ENCODE peak calls at places on chromosomes 3 and 15, in eight cellular contexts. One of them, this sample, is unnamed.
A peak's percentile ranks its signal among the peaks of the same experiment; 100 is the strongest.

GRCh38 chr3:29335438-29335837 is 54.6 kb downstream of the RBMS3 start:
- DNase-seq in GM23248: peak; percentile 100
- DNase-seq in K562: no peak
- DNase-seq in AG09309: peak; percentile 96
- DNase-seq in HL-60: no peak
- DNase-seq in AG10803: peak; percentile 99
- DNase-seq in sigmoid colon: peak; percentile 92
- DNase-seq in HFF-Myc: peak; percentile 98
- DNase-seq in this sample: peak; percentile 94

GRCh38 chr3:69999191-70000027 is at the start of gene SAMMSON:
- DNase-seq in HL-60: no peak
- DNase-seq in K562: peak; percentile 85
- DNase-seq in AG10803: peak; percentile 4
- DNase-seq in HFF-Myc: no peak
- DNase-seq in sigmoid colon: no peak
- DNase-seq in GM23248: peak; percentile 14
- DNase-seq in AG09309: peak; percentile 17
- DNase-seq in this sample: peak; percentile 20

GRCh38 chr3:184539801-184540440 is 21.7 kb upstream of the EPHB3 start:
- DNase-seq in sigmoid colon: peak; percentile 28
- DNase-seq in K562: no peak
- DNase-seq in GM23248: no peak
- DNase-seq in HFF-Myc: no peak
- DNase-seq in AG09309: no peak
- DNase-seq in AG10803: no peak
- DNase-seq in HL-60: no peak
- DNase-seq in this sample: no peak

GRCh38 chr15:100940785-100941379 is 21.7 kb downstream of the LRRK1 start:
- DNase-seq in HFF-Myc: no peak
- DNase-seq in sigmoid colon: no peak
- DNase-seq in AG10803: no peak
- DNase-seq in K562: no peak
- DNase-seq in AG09309: no peak
- DNase-seq in GM23248: no peak
- DNase-seq in HL-60: peak; percentile 70
- DNase-seq in this sample: no peak

GRCh38 chr3:46612324-46612723 is at the start of gene FAM240A:
- DNase-seq in AG10803: peak; percentile 77
- DNase-seq in HL-60: no peak
- DNase-seq in HFF-Myc: no peak
- DNase-seq in K562: no peak
- DNase-seq in sigmoid colon: no peak
- DNase-seq in AG09309: no peak
- DNase-seq in GM23248: peak; percentile 62
- DNase-seq in this sample: no peak

GRCh38 chr3:39401983-39402382 is 4.5 kb upstream of the RPSA start:
- DNase-seq in HFF-Myc: no peak
- DNase-seq in GM23248: no peak
- DNase-seq in HL-60: no peak
- DNase-seq in AG10803: no peak
- DNase-seq in sigmoid colon: no peak
- DNase-seq in K562: no peak
- DNase-seq in AG09309: no peak
- DNase-seq in this sample: no peak

GRCh38 chr3:32195995-32196540 is 42.4 kb upstream of the CMTM8 start:
- DNase-seq in AG10803: no peak
- DNase-seq in HL-60: no peak
- DNase-seq in sigmoid colon: no peak
- DNase-seq in AG09309: no peak
- DNase-seq in HFF-Myc: no peak
- DNase-seq in GM23248: no peak
- DNase-seq in K562: no peak
- DNase-seq in this sample: no peak

GRCh38 chr3:39469945-39470344 is 2.5 kb downstream of the MOBP start:
- DNase-seq in K562: no peak
- DNase-seq in AG10803: no peak
- DNase-seq in HL-60: no peak
- DNase-seq in AG09309: no peak
- DNase-seq in GM23248: no peak
- DNase-seq in HFF-Myc: no peak
- DNase-seq in sigmoid colon: no peak
- DNase-seq in this sample: no peak

GRCh38 chr3:129461461-129462146 is 21.6 kb downstream of the IFT122 start:
- DNase-seq in GM23248: peak; percentile 61
- DNase-seq in AG09309: no peak
- DNase-seq in AG10803: peak; percentile 19
- DNase-seq in HL-60: no peak
- DNase-seq in K562: peak; percentile 86
- DNase-seq in HFF-Myc: no peak
- DNase-seq in sigmoid colon: no peak
- DNase-seq in this sample: no peak

GRCh38 chr15:65752151-65752700 is 39.9 kb downstream of the DENND4A start:
- DNase-seq in HFF-Myc: no peak
- DNase-seq in HL-60: no peak
- DNase-seq in sigmoid colon: no peak
- DNase-seq in AG10803: no peak
- DNase-seq in K562: no peak
- DNase-seq in GM23248: peak; percentile 18
- DNase-seq in AG09309: no peak
- DNase-seq in this sample: no peak

GRCh38 chr3:77370413-77370812 is 330.5 kb downstream of the ROBO2 start:
- DNase-seq in AG09309: peak; percentile 41
- DNase-seq in AG10803: peak; percentile 42
- DNase-seq in sigmoid colon: no peak
- DNase-seq in GM23248: peak; percentile 49
- DNase-seq in K562: no peak
- DNase-seq in HFF-Myc: peak; percentile 89
- DNase-seq in HL-60: no peak
- DNase-seq in this sample: peak; percentile 44

GRCh38 chr3:11509175-11510000 is 134.3 kb downstream of the VGLL4 start:
- DNase-seq in HFF-Myc: peak; percentile 84
- DNase-seq in AG09309: peak; percentile 81
- DNase-seq in GM23248: peak; percentile 93
- DNase-seq in AG10803: peak; percentile 95
- DNase-seq in sigmoid colon: peak; percentile 93
- DNase-seq in HL-60: no peak
- DNase-seq in K562: peak; percentile 82
- DNase-seq in this sample: peak; percentile 93

GRCh38 chr3:38454884-38455638 is 1.4 kb downstream of the ACVR2B start:
- DNase-seq in AG09309: no peak
- DNase-seq in HFF-Myc: no peak
- DNase-seq in sigmoid colon: peak; percentile 90
- DNase-seq in AG10803: no peak
- DNase-seq in K562: peak; percentile 80
- DNase-seq in GM23248: peak; percentile 57
- DNase-seq in HL-60: no peak
- DNase-seq in this sample: no peak

GRCh38 chr15:74365619-74366445 is 1.6 kb downstream of the CYP11A1 start:
- DNase-seq in GM23248: peak; percentile 88
- DNase-seq in sigmoid colon: peak; percentile 81
- DNase-seq in HL-60: no peak
- DNase-seq in HFF-Myc: no peak
- DNase-seq in AG10803: peak; percentile 67
- DNase-seq in K562: no peak
- DNase-seq in AG09309: no peak
- DNase-seq in this sample: no peak

GRCh38 chr15:65651831-65652749 is 30.4 kb downstream of the SLC24A1 start:
- DNase-seq in AG09309: no peak
- DNase-seq in sigmoid colon: no peak
- DNase-seq in AG10803: no peak
- DNase-seq in GM23248: no peak
- DNase-seq in HL-60: no peak
- DNase-seq in K562: no peak
- DNase-seq in HFF-Myc: no peak
- DNase-seq in this sample: no peak

GRCh38 chr3:47984089-47984759 is 32.0 kb downstream of the MAP4 start:
- DNase-seq in GM23248: peak; percentile 91
- DNase-seq in K562: no peak
- DNase-seq in AG09309: peak; percentile 25
- DNase-seq in sigmoid colon: no peak
- DNase-seq in AG10803: peak; percentile 74
- DNase-seq in HL-60: no peak
- DNase-seq in HFF-Myc: peak; percentile 60
- DNase-seq in this sample: peak; percentile 42

GRCh38 chr3:53694051-53694450 is 152.2 kb downstream of the CHDH start:
- DNase-seq in sigmoid colon: peak; percentile 38
- DNase-seq in HFF-Myc: no peak
- DNase-seq in GM23248: no peak
- DNase-seq in K562: no peak
- DNase-seq in AG09309: no peak
- DNase-seq in HL-60: no peak
- DNase-seq in AG10803: no peak
- DNase-seq in this sample: no peak

GRCh38 chr3:197547206-197547605 is 8.6 kb downstream of the BDH1 start:
- DNase-seq in K562: no peak
- DNase-seq in AG10803: no peak
- DNase-seq in HFF-Myc: no peak
- DNase-seq in GM23248: no peak
- DNase-seq in HL-60: no peak
- DNase-seq in sigmoid colon: no peak
- DNase-seq in AG09309: no peak
- DNase-seq in this sample: no peak

GRCh38 chr3:104556372-104557078 is 810.2 kb upstream of the ALCAM start:
- DNase-seq in HFF-Myc: no peak
- DNase-seq in AG10803: peak; percentile 1
- DNase-seq in GM23248: peak; percentile 3
- DNase-seq in sigmoid colon: no peak
- DNase-seq in K562: no peak
- DNase-seq in HL-60: peak; percentile 38
- DNase-seq in AG09309: peak; percentile 14
- DNase-seq in this sample: no peak

DNA sequence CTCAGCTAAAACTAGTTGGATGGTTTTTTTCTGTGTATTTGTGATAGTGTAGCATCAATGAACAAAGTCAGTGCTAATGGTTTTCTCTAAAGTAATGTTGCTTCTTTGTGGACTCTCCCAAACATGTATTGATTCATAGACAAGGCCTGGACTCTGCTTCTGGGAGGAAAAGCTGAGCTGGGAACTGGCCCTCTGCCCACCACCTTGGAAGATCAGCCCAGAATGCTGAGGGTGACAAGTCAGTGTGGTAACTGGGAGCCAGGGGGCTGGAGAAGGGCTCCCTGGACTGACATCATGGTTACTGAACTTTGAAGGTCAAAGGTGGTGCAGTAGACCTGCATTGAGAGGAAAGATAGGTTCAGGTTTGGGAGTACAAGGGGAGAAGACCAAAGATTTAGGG is 3.0 kb downstream of the ARHGAP31 start:
- DNase-seq in AG10803: peak; percentile 78
- DNase-seq in HFF-Myc: no peak
- DNase-seq in AG09309: no peak
- DNase-seq in K562: no peak
- DNase-seq in sigmoid colon: no peak
- DNase-seq in HL-60: no peak
- DNase-seq in GM23248: peak; percentile 90
- DNase-seq in this sample: no peak
- H3K4me3 ChIP-seq in AG10803: peak overlapping the region; percentile 83
- H3K4me3 ChIP-seq in HFF-Myc: peak overlapping the region; percentile 76
- H3K4me3 ChIP-seq in AG09309: no peak overlapping the region
- H3K4me3 ChIP-seq in K562: no peak overlapping the region
- H3K4me3 ChIP-seq in sigmoid colon: peak overlapping the region; percentile 89
- H3K4me3 ChIP-seq in HL-60: no peak overlapping the region
- H3K4me3 ChIP-seq in GM23248: peak overlapping the region; percentile 93
- H3K4me3 ChIP-seq in this sample: no peak overlapping the region

GRCh38 chr3:120637836-120638559 is 41.9 kb downstream of the NDUFB4 start:
- DNase-seq in HL-60: peak; percentile 10
- DNase-seq in GM23248: peak; percentile 26
- DNase-seq in AG10803: peak; percentile 17
- DNase-seq in AG09309: no peak
- DNase-seq in K562: no peak
- DNase-seq in HFF-Myc: peak; percentile 49
- DNase-seq in sigmoid colon: no peak
- DNase-seq in this sample: no peak

GRCh38 chr3:120642368-120642948 is 39.6 kb downstream of the HGD start:
- DNase-seq in K562: peak; percentile 70
- DNase-seq in GM23248: peak; percentile 69
- DNase-seq in AG10803: peak; percentile 42
- DNase-seq in HFF-Myc: peak; percentile 22
- DNase-seq in AG09309: peak; percentile 18
- DNase-seq in HL-60: peak; percentile 55
- DNase-seq in sigmoid colon: no peak
- DNase-seq in this sample: peak; percentile 58

GRCh38 chr3:120645083-120645800 is 36.8 kb downstream of the HGD start:
- DNase-seq in GM23248: peak; percentile 39
- DNase-seq in K562: no peak
- DNase-seq in sigmoid colon: no peak
- DNase-seq in AG09309: no peak
- DNase-seq in HL-60: no peak
- DNase-seq in HFF-Myc: no peak
- DNase-seq in AG10803: peak; percentile 15
- DNase-seq in this sample: no peak

GRCh38 chr3:120640231-120640630 is 41.8 kb downstream of the HGD start:
- DNase-seq in GM23248: no peak
- DNase-seq in AG10803: no peak
- DNase-seq in HL-60: no peak
- DNase-seq in K562: no peak
- DNase-seq in AG09309: no peak
- DNase-seq in sigmoid colon: no peak
- DNase-seq in HFF-Myc: no peak
- DNase-seq in this sample: no peak

GRCh38 chr3:120641696-120642246 is 40.3 kb downstream of the HGD start:
- DNase-seq in K562: no peak
- DNase-seq in HL-60: no peak
- DNase-seq in GM23248: no peak
- DNase-seq in sigmoid colon: no peak
- DNase-seq in AG09309: no peak
- DNase-seq in AG10803: no peak
- DNase-seq in HFF-Myc: no peak
- DNase-seq in this sample: no peak
- H3K4me3 ChIP-seq in K562: no peak overlapping the region
- H3K4me3 ChIP-seq in HL-60: no peak overlapping the region
- H3K4me3 ChIP-seq in GM23248: no peak overlapping the region
- H3K4me3 ChIP-seq in sigmoid colon: no peak overlapping the region
- H3K4me3 ChIP-seq in AG09309: no peak overlapping the region
- H3K4me3 ChIP-seq in AG10803: no peak overlapping the region
- H3K4me3 ChIP-seq in HFF-Myc: no peak overlapping the region
- H3K4me3 ChIP-seq in this sample: no peak overlapping the region

GRCh38 chr15:51025454-51025846 is 69.3 kb downstream of the TNFAIP8L3 start:
- DNase-seq in HL-60: no peak
- DNase-seq in HFF-Myc: no peak
- DNase-seq in AG09309: no peak
- DNase-seq in K562: no peak
- DNase-seq in GM23248: no peak
- DNase-seq in AG10803: no peak
- DNase-seq in sigmoid colon: no peak
- DNase-seq in this sample: no peak
- H3K4me3 ChIP-seq in HL-60: no peak overlapping the region
- H3K4me3 ChIP-seq in HFF-Myc: no peak overlapping the region
- H3K4me3 ChIP-seq in AG09309: no peak overlapping the region
- H3K4me3 ChIP-seq in K562: no peak overlapping the region
- H3K4me3 ChIP-seq in GM23248: no peak overlapping the region
- H3K4me3 ChIP-seq in AG10803: no peak overlapping the region
- H3K4me3 ChIP-seq in sigmoid colon: no peak overlapping the region
- H3K4me3 ChIP-seq in this sample: no peak overlapping the region

DNA sequence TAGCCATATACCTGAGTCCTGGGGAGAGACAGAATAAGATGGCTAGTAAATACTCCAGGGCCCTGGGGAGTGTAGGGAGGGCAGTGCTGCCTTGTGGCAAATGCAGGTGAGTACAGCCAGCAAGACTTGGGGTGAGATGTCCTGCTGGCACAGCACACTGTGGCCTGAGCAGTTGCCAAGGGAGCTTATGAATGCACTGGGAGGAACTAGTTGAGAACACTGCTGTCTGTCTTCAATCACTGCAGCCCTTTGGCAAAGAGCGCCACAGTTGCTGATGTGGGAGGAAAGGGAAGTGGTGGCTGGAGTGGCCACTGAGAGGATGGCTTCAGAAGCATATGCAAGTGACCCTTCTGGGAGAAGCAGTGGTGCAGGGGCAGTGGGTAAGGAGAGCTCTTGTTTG is 264.6 kb downstream of the RORA start:
- DNase-seq in sigmoid colon: peak; percentile 70
- DNase-seq in AG09309: no peak
- DNase-seq in AG10803: peak; percentile 34
- DNase-seq in GM23248: no peak
- DNase-seq in HFF-Myc: no peak
- DNase-seq in HL-60: no peak
- DNase-seq in K562: no peak
- DNase-seq in this sample: no peak
- H3K4me3 ChIP-seq in sigmoid colon: no peak overlapping the region
- H3K4me3 ChIP-seq in AG09309: no peak overlapping the region
- H3K4me3 ChIP-seq in AG10803: no peak overlapping the region
- H3K4me3 ChIP-seq in GM23248: no peak overlapping the region
- H3K4me3 ChIP-seq in HFF-Myc: no peak overlapping the region
- H3K4me3 ChIP-seq in HL-60: no peak overlapping the region
- H3K4me3 ChIP-seq in K562: no peak overlapping the region
- H3K4me3 ChIP-seq in this sample: no peak overlapping the region

This sample was measured in AG04450.